ENCODE peak calls at places on chromosomes 13 and 19, in five cellular contexts. V is A549, A is ovary, O is transverse colon, B is stomach. I is an unnamed sample.

GRCh38 chr13:113955235-113955634 is 18.6 kb downstream of the C13orf46 start:
- DNase-seq in A (no peak), B (no peak), O (no peak), V (no peak), I (peak; percentile 42)

GRCh38 chr13:47598340-47598911 is 402.6 kb downstream of the SUCLA2 start:
- DNase-seq in O (no peak), B (no peak), V (no peak), A (no peak), I (no peak)

GRCh38 chr19:45320997-45321775 is 1.5 kb downstream of the CKM start:
- DNase-seq in B (no peak), O (no peak), A (no peak), V (no peak), I (no peak)

GRCh38 chr19:2246801-2247361 is 2.2 kb upstream of the AMH start:
- DNase-seq in A (peak; percentile 79), B (peak; percentile 50), V (no peak), O (no peak), I (no peak)

GRCh38 chr19:10612515-10613119 is 12.7 kb upstream of the SLC44A2 start:
- DNase-seq in A (no peak), V (no peak), B (peak; percentile 96), O (peak; percentile 61), I (peak; percentile 85)

GRCh38 chr19:32231691-32232090 is 113.7 kb upstream of the ZNF507 start:
- DNase-seq in V (no peak), A (no peak), O (no peak), B (no peak), I (no peak)

GRCh38 chr13:114148521-114148855 is 16.1 kb upstream of the RASA3 start:
- DNase-seq in A (no peak), O (peak; percentile 64), V (no peak), B (peak; percentile 51), I (no peak)

GRCh38 chr13:84902243-84902642 is 897.0 kb downstream of the SLITRK6 start:
- DNase-seq in B (no peak), V (no peak), A (no peak), O (no peak), I (no peak)

GRCh38 chr13:104043184-104043583 is 977.0 kb upstream of the SLC10A2 start:
- DNase-seq in B (no peak), O (no peak), A (no peak), V (no peak), I (no peak)

GRCh38 chr13:72255908-72256307 is 388.9 kb upstream of the DACH1 start:
- DNase-seq in O (peak; percentile 42), V (no peak), B (no peak), A (no peak), I (no peak)

GRCh38 chr19:48373567-48373966 is 9.4 kb downstream of the SYNGR4 start:
- DNase-seq in V (no peak), O (no peak), B (no peak), A (no peak), I (no peak)

GRCh38 chr13:93341517-93341916 is 114.9 kb downstream of the GPC6 start:
- DNase-seq in A (no peak), O (no peak), V (no peak), B (no peak), I (no peak)

GRCh38 chr19:3494051-3494450 is 6.4 kb downstream of the DOHH start:
- DNase-seq in B (peak; percentile 62), A (no peak), O (no peak), V (peak; percentile 80), I (no peak)

GRCh38 chr19:33175886-33176669 is 18.1 kb upstream of the LRP3 start:
- DNase-seq in B (no peak), O (no peak), V (peak; percentile 82), A (peak; percentile 47), I (peak; percentile 55)

GRCh38 chr13:96982672-96983071 is 11.6 kb downstream of the OXGR1 start:
- DNase-seq in V (no peak), O (no peak), B (no peak), A (no peak), I (no peak)

GRCh38 chr13:88014527-88014926 is 343.4 kb downstream of the SLITRK5 start:
- DNase-seq in B (no peak), A (no peak), V (no peak), O (no peak), I (no peak)

GRCh38 chr13:85729296-85729695 is 69.9 kb downstream of the SLITRK6 start:
- DNase-seq in B (no peak), O (no peak), A (no peak), V (no peak), I (no peak)

GRCh38 chr19:10885241-10886169 is 14.2 kb downstream of the CARM1 start:
- DNase-seq in B (no peak), O (no peak), A (no peak), V (no peak), I (no peak)

GRCh38 chr13:26992951-26993490 is 178.6 kb downstream of the USP12 start:
- DNase-seq in A (no peak), O (no peak), B (no peak), V (no peak), I (no peak)

GRCh38 chr19:18848860-18849661 is 17.3 kb downstream of the UPF1 start:
- DNase-seq in A (peak; percentile 79), V (no peak), O (peak; percentile 49), B (no peak), I (peak; percentile 79)

GRCh38 chr19:34274284-34274826 is 20.0 kb downstream of the GARRE1 start:
- DNase-seq in V (no peak), O (no peak), B (no peak), A (no peak), I (no peak)

GRCh38 chr19:18058208-18059009 is 28.3 kb downstream of the IL12RB1 start:
- DNase-seq in O (peak; percentile 81), B (peak; percentile 81), A (peak; percentile 86), V (peak; percentile 55), I (peak; percentile 81)

GRCh38 chr19:49119411-49120324 is at the start of gene PPFIA3:
- DNase-seq in O (peak; percentile 65), A (peak; percentile 80), B (peak; percentile 77), V (no peak), I (peak; percentile 68)

GRCh38 chr13:94139393-94139995 is 340.0 kb downstream of the DCT start:
- DNase-seq in A (no peak), V (no peak), B (no peak), O (no peak), I (no peak)

GRCh38 chr19:45872095-45872919 is 8.2 kb downstream of the FOXA3 start:
- DNase-seq in A (no peak), O (no peak), B (no peak), V (no peak), I (no peak)

GRCh38 chr13:78317030-78317429 is 286.3 kb downstream of the POU4F1 start:
- DNase-seq in A (no peak), O (no peak), V (no peak), B (no peak), I (no peak)

GRCh38 chr19:3105641-3106508 is 11.7 kb downstream of the GNA11 start:
- DNase-seq in A (no peak), B (no peak), O (no peak), V (no peak), I (peak; percentile 74)

DNA sequence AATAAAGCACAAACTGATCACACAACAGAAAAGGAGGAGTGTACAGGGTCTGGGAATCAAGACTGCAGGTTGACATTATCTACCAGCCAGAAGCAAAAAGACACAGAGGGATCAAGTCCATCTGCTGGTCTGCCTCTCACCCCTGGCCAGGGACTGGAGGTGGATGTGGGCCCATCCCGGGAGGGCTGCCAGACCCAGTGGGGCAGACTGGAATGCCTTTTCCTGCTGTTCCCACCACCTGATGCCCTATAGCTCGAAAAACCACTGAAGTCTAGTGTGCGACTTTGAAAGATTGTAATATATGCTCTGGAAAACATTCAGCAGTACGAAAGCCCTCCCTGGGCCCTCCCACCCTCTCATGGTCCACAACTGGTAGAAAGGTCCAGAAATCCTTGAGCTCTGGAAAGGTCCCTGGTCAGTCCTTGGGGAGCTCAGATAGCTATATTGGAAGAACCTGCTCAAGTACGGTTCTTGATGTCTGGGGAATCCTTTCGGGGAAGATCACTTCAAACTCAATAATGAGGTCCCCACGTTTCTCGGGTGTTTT is 2.6 kb downstream of the DNAJB1 start:
- DNase-seq in V (no peak), A (no peak), O (no peak), B (no peak), I (peak; percentile 15)
- H3K4me3 ChIP-seq in V (peak overlapping the region; percentile 100), A (no peak overlapping the region), O (no peak overlapping the region), B (peak overlapping the region; percentile 89), I (no peak overlapping the region)

GRCh38 chr19:36687214-36688056 is at the start of gene ZNF567:
- DNase-seq in A (peak; percentile 98), O (peak; percentile 99), B (peak; percentile 99), V (peak; percentile 99), I (peak; percentile 99)
- TF ChIP-seq POLR2A in A (peak; percentile 31), O (peak; percentile 79), B (no peak), V (peak; percentile 93), I (no peak)

DNA sequence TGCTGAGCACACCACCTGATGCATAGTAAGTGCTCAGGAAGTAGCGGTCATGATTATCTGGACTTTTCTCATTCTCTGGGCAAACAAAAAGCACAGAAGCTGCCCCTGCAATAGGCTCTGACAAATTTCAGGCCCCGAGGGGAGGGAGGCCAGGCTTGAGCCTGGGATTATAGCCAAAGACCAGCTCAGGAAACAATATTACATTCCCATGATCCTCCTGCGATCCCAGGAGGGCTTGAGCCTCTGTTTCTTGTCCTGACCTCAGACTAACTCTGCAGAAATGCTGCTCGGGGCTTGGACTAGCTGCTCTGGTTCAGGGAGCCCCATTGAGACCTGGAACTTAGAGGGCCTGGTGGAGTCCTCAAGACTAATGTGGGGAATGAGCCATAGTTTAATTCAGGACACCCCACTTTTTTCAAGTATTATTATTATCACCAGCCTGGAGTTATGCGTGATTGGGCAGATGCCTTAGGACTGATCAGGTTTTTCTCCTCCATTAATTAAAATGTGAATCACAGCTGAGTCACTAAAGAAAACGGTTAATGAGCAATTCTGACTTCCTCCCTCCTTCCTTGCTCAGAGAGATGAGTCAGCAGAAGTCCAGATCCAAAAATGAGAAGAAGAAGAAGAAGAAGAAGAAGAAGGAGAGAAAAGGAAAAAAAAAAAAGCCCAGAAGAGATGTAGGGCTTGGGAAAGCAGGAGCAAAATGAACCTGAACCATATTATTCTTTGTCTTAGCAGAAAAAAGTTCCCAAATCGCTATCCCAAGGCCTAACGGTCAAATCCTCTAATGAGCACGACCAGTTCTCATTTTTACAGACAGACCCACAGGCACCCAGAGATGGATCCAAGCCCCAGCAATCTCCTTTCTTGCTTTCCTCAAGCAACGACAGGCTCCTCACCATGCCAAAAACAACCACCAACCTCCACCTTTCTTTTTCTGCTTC is 107.2 kb downstream of the CACNA1A start:
- DNase-seq in V (peak; percentile 13), B (no peak), O (no peak), A (no peak), I (no peak)
- TF ChIP-seq EP300 in V (no peak), B (no peak), O (no peak), A (no peak), I (no peak)

DNA sequence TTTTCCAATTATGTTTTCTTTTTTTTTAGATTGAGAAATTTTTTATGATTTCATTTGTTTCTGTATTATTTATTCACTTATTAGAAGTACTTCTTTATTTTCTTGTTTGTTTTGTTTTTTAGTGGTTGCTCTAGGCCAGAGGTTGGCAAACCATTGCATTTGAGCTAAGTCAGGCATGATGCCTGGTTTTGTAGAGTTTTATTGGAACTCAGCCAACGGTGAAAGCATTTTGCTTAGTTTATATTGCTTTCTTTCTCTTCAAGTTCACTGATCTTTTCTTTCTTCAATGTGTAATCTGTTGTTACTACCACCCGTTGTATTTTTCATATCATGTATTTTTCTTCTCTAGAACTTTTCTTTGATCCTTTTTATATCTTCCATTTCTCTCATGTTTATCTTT is 19.7 kb downstream of the ZNF567 start:
- DNase-seq in V (no peak), A (no peak), O (no peak), B (no peak), I (no peak)
- H3K4me3 ChIP-seq in V (no peak overlapping the region), A (no peak overlapping the region), O (no peak overlapping the region), B (no peak overlapping the region), I (no peak overlapping the region)

I was measured in upper lobe of left lung.